ENCODE peak calls at places on chromosomes 5 and 9, in four cellular contexts. D is K562, J is ovary, C is esophagus muscularis mucosa. H is an unnamed sample. For H3K27me3, the result is how much of the 10 kb centered on the place peaks cover.

GRCh38 chr5:92923885-92924284 is 657.1 kb downstream of the NR2F1-AS1 start:
- DNase-seq in D (no peak), J (no peak), C (no peak), H (no peak)

GRCh38 chr5:114238771-114239313 is 123.0 kb upstream of the KCNN2 start:
- DNase-seq in D (no peak), J (no peak), C (no peak), H (no peak)

GRCh38 chr9:95497772-95498171 is 19.0 kb downstream of the PTCH1 start:
- DNase-seq in D (no peak), J (no peak), C (no peak), H (no peak)

GRCh38 chr5:120735076-120735475 is 271.0 kb downstream of the PRR16 start:
- DNase-seq in D (no peak), J (no peak), C (no peak), H (no peak)

GRCh38 chr9:115006660-115007059 is 76.3 kb upstream of the TNFSF8 start:
- DNase-seq in D (no peak), J (no peak), C (no peak), H (no peak)

GRCh38 chr9:22452415-22453010 is 5.9 kb downstream of the DMRTA1 start:
- DNase-seq in D (no peak), J (peak), C (no peak), H (no peak)

GRCh38 chr5:150160448-150161069 is 4.9 kb upstream of the PDGFRB start:
- DNase-seq in D (no peak), J (no peak), C (no peak), H (no peak)

GRCh38 chr5:149651686-149652085 is 70.4 kb downstream of the ARHGEF37 start:
- DNase-seq in D (no peak), J (no peak), C (no peak), H (no peak)

GRCh38 chr5:38543074-38543473 is 13.4 kb downstream of the LIFR start:
- DNase-seq in D (no peak), J (no peak), C (no peak), H (no peak)

GRCh38 chr9:106648799-106649198 is 214.2 kb upstream of the ZNF462 start:
- DNase-seq in D (no peak), J (no peak), C (no peak), H (no peak)

GRCh38 chr5:158553195-158553945 is 546.3 kb downstream of the EBF1 start:
- DNase-seq in D (no peak), J (peak), C (no peak), H (peak)

GRCh38 chr5:38434981-38435710 is 121.3 kb downstream of the LIFR start:
- DNase-seq in D (no peak), J (no peak), C (no peak), H (no peak)

GRCh38 chr5:139126711-139127111 is 71.5 kb downstream of the SIL1 start:
- DNase-seq in D (no peak), J (no peak), C (no peak), H (no peak)
- TF ChIP-seq POLR2A in D (no peak), J (no peak), C (no peak), H (no peak)

GRCh38 chr9:16150501-16150900 is 597.7 kb downstream of the CCDC171 start:
- DNase-seq in D (no peak), J (peak), C (no peak), H (peak)
- TF ChIP-seq EP300 in D (no peak), J (no peak), C (no peak), H (peak)

DNA sequence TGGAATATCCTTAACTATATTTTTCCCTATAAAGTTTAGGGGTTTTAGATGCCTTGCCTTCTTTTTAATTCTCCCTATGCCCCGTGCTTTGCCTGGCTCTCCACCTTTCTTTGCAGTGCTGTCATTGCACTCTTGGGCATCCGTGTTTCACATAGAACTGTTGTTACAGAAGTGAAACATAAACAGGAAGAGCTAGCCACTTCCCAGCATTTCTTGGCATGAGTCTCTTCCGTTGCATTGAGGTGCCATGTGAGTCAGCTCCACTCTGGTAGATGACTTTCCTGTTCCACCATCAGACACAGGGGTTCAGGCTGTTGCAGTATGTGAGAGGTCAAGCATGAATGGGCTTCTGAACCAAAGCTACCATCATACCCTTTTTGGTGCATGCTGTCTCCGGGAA is 73.4 kb downstream of the ANGPTL2 start:
- DNase-seq in D (no peak), J (peak), C (no peak), H (peak)
- H3K27me3 ChIP-seq in D (under half), J (under half), C (under half), H (under half)

GRCh38 chr5:72955768-72956323 is at the start of gene FCHO2:
- DNase-seq in D (peak), J (peak), C (peak), H (peak)
- TF ChIP-seq POLR2A in D (peak), J (peak), C (peak), H (peak)

GRCh38 chr5:116532762-116533525 is 41.7 kb downstream of the SEMA6A start:
- DNase-seq in D (no peak), J (no peak), C (no peak), H (no peak)
- TF ChIP-seq EP300 in D (no peak), J (no peak), C (no peak), H (no peak)

GRCh38 chr9:134487066-134487710 is 154.4 kb upstream of the COL5A1 start:
- DNase-seq in D (no peak), J (no peak), C (no peak), H (peak)

GRCh38 chr9:134489621-134490380 is 151.8 kb upstream of the COL5A1 start:
- DNase-seq in D (no peak), J (no peak), C (no peak), H (peak)

GRCh38 chr9:134486127-134486995 is 155.2 kb upstream of the COL5A1 start:
- DNase-seq in D (no peak), J (no peak), C (no peak), H (peak)

GRCh38 chr9:134488901-134489280 is 152.7 kb upstream of the COL5A1 start:
- DNase-seq in D (no peak), J (no peak), C (no peak), H (peak)

DNA sequence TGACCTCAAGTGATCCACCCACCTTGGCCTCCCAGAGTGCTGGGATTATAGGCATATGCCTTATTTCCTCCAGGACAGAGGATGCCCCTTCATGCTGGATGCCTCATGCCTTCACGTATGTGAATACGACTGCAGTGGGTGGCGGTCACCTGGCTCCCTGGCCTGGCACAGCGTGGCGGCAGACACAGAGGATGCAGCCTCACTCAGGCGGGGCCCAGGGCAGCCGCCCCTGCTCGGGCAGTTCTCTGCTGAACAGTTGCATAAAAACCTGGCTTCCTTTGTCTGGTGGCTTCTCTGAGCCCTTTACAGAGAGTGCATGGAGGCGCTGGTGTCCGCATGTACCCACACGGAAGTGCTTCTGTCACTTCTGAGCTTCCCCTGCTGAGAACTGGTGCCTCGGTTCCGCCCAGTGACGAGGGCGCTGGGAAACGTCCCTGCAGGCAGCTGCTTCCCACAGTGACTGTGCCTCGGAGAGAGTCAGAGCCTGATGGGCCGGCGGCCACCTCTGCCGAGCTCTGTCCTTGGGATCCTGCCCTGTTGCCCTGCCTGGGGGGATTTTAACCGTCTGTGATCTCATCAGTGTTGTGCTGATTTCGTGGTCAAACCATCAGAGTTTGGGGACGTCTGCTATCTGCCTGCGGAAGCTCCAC is 153.2 kb upstream of the COL5A1 start:
- DNase-seq in D (no peak), J (no peak), C (no peak), H (peak)
- H3K27me3 ChIP-seq in D (under half), J (under half), C (under half), H (under half)

DNA sequence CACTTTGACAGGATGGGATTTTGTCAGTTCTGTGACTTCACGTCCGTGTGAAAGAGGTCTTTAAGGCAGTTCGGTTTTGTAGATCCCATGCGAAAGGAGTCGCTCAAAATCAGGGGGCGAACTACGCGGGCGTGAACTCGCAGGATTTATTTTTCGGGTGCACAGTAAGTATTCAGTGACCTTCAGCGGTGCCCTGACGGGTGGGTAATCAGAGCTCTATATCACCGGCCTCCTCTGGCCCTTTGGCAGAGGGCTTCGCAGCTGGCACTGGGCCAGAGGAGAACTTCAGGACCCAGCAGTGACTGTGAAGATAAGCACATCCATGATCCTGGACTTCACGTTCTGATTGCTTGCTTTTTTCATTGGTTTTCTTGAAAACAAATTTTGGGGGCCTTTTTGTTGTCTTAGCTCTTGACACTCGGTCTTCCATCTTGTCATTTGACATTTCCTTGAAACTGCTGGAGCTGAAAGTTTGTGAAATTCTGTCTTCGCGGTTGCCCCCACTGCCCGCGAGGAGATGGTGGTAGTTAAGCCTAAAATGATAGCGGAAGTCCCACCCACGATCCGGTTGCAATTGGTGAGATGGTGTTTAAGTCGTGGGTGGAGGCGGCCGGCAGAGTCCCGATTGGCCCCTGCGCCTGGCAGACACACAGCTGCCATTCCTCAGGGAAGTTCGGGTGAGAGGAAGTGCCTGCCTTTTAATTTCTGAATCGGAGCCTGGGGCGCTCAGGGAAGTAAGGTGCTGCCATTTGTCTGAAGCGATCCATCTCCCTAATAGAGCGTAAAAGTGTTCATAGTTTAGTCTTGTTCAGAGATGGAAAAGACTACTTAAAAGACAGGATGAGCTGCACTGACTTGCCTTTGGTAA is at the start of gene FAM120AOS:
- DNase-seq in D (peak), J (peak), C (peak), H (peak)
- TF ChIP-seq POLR2A in D (peak), J (peak), C (peak), H (peak)

DNA sequence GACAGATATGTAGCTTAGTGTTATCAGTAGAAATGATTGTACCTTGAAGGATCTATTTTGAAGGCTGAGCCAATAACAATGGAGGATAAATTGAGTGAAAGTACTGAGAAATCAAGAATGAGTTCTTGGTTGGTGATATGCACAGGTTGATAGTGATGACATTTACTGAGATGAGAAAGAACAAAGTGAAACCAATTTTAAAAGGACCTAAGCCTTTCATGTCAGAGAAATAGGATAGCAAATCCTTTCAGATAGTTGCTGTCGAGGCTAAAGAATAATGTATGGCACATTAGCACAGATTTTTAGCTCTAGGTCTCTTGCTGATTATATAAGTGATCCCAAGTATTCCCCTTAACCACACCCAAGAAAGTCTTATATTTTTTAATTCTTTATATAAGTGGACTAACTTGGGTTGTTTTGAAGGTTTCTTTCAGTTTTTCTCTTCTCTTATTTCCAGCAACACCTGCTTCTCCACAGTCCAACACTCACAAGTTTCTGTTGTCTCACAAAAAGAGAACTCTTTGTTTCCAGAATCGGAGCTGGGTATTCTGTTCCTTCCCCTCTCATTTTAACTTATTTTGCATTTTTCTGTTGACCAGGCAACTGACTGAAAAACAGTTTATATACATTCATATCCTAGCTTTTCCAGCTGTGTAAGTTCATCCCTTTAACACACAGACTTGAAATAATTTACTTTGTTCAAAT is 286.9 kb upstream of the ATP10B start:
- DNase-seq in D (no peak), J (no peak), C (no peak), H (no peak)
- TF ChIP-seq EP300 in D (no peak), J (no peak), C (no peak), H (no peak)

GRCh38 chr9:132589148-132590036 is 7.0 kb downstream of the BARHL1 start:
- DNase-seq in D (no peak), J (no peak), C (no peak), H (no peak)
- H3K27me3 ChIP-seq in D (under half), J (under half), C (half or more), H (half or more)